ENCODE peak calls at places on chromosomes 3 and 15, in five cellular contexts. D is astrocyte, C is sigmoid colon, K is mucosa of descending colon, M is thyroid gland. Y is an unnamed sample.

GRCh38 chr3:159637895-159638542 is 350.6 kb upstream of the IL12A start:
- DNase-seq in D (peak; percentile 77), C (no peak), K (no peak), M (no peak), Y (no peak)

GRCh38 chr3:169812124-169812843 is 386 bp upstream of the LRRIQ4 start:
- DNase-seq in D (peak; percentile 58), C (peak; percentile 82), K (peak; percentile 67), M (peak; percentile 80), Y (peak; percentile 41)

GRCh38 chr3:123012652-123013051 is 14.9 kb downstream of the SEMA5B start:
- DNase-seq in D (no peak), C (no peak), K (no peak), M (no peak), Y (no peak)

GRCh38 chr3:30293621-30294240 is 312.7 kb upstream of the TGFBR2 start:
- DNase-seq in D (no peak), C (no peak), K (no peak), M (no peak), Y (no peak)

GRCh38 chr3:88807471-88808090 is 299.8 kb upstream of the EPHA3 start:
- DNase-seq in D (peak; percentile 78), C (no peak), K (no peak), M (no peak), Y (no peak)

GRCh38 chr15:39629376-39629775 is 48.5 kb downstream of the THBS1 start:
- DNase-seq in D (peak; percentile 49), C (no peak), K (peak; percentile 74), M (no peak), Y (no peak)

GRCh38 chr3:134077649-134078081 is 47.9 kb upstream of the SLCO2A1 start:
- DNase-seq in D (no peak), C (no peak), K (no peak), M (peak; percentile 70), Y (peak; percentile 1)

GRCh38 chr3:129595544-129596193 is 10.8 kb downstream of the PLXND1 start:
- DNase-seq in D (no peak), C (no peak), K (no peak), M (no peak), Y (no peak)

GRCh38 chr15:90362936-90363212 is 10.8 kb downstream of the ZNF774 start:
- DNase-seq in D (peak; percentile 91), C (peak; percentile 79), K (no peak), M (no peak), Y (no peak)

GRCh38 chr3:139937674-139938279 is 2.8 kb downstream of the CLSTN2 start:
- DNase-seq in D (no peak), C (no peak), K (peak; percentile 45), M (peak; percentile 54), Y (no peak)

GRCh38 chr15:39501366-39501765 is 79.5 kb upstream of the THBS1 start:
- DNase-seq in D (peak; percentile 60), C (no peak), K (no peak), M (no peak), Y (no peak)

GRCh38 chr15:31498756-31499155 is 172.1 kb downstream of the KLF13 start:
- DNase-seq in D (no peak), C (no peak), K (no peak), M (no peak), Y (no peak)

GRCh38 chr3:112004187-112004586 is 5.5 kb downstream of the TAGLN3 start:
- DNase-seq in D (no peak), C (no peak), K (no peak), M (no peak), Y (no peak)

GRCh38 chr3:112003321-112004080 is 4.8 kb downstream of the TAGLN3 start:
- DNase-seq in D (no peak), C (no peak), K (no peak), M (no peak), Y (no peak)

GRCh38 chr3:112007641-112008040 is 8.9 kb downstream of the TAGLN3 start:
- DNase-seq in D (no peak), C (no peak), K (no peak), M (peak; percentile 18), Y (no peak)

GRCh38 chr3:112004664-112005063 is 5.9 kb downstream of the TAGLN3 start:
- DNase-seq in D (no peak), C (no peak), K (no peak), M (no peak), Y (no peak)

GRCh38 chr3:112005091-112005672 is 6.5 kb downstream of the TAGLN3 start:
- DNase-seq in D (peak; percentile 64), C (no peak), K (no peak), M (no peak), Y (no peak)
- H3K9me3 ChIP-seq in D (no peaks in the 10 kb centered on the region), C (no peaks in the 10 kb centered on the region), K (no peaks in the 10 kb centered on the region), M (no peaks in the 10 kb centered on the region), Y (no peaks in the 10 kb centered on the region)

DNA sequence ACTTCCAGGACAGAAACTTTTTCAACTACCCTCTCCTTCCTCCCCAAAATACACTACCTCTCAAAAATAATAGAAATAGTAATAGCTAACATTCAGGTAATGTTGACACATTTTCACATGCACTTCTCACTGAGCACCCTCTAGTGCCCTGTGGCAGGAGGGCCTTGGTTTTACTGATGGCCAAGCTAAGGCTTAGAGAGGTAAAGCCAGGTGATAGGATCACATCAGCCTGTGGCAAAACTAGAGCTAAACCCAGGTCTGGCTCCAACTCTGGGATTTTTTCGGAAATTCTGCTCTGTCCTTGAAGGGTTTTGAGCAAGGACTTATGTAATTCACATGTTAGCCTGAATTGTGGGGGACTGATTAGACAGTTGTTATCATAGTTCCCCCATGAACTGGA is 922 bp upstream of the TAMM41 start:
- DNase-seq in D (no peak), C (no peak), K (no peak), M (no peak), Y (no peak)
- TF ChIP-seq CTCF in D (no peak), C (no peak), K (no peak), M (no peak), Y (no peak)

GRCh38 chr3:66395635-66396034 is 105.2 kb downstream of the LRIG1 start:
- DNase-seq in D (no peak), C (peak; percentile 57), K (no peak), M (no peak), Y (no peak)

GRCh38 chr3:66393486-66394260 is 107.1 kb downstream of the LRIG1 start:
- DNase-seq in D (peak; percentile 75), C (peak; percentile 44), K (no peak), M (no peak), Y (no peak)

GRCh38 chr3:66392966-66393485 is 107.8 kb downstream of the LRIG1 start:
- DNase-seq in D (no peak), C (peak; percentile 48), K (no peak), M (no peak), Y (no peak)

GRCh38 chr3:66396161-66396760 is 104.6 kb downstream of the LRIG1 start:
- DNase-seq in D (no peak), C (peak; percentile 60), K (no peak), M (no peak), Y (no peak)

GRCh38 chr3:66394261-66395249 is 106.3 kb downstream of the LRIG1 start:
- DNase-seq in D (peak; percentile 91), C (peak; percentile 58), K (no peak), M (no peak), Y (no peak)
- H3K4me3 ChIP-seq in D (no peak overlapping the region), C (no peak overlapping the region), K (no peak overlapping the region), M (no peak overlapping the region), Y (no peak overlapping the region)

DNA sequence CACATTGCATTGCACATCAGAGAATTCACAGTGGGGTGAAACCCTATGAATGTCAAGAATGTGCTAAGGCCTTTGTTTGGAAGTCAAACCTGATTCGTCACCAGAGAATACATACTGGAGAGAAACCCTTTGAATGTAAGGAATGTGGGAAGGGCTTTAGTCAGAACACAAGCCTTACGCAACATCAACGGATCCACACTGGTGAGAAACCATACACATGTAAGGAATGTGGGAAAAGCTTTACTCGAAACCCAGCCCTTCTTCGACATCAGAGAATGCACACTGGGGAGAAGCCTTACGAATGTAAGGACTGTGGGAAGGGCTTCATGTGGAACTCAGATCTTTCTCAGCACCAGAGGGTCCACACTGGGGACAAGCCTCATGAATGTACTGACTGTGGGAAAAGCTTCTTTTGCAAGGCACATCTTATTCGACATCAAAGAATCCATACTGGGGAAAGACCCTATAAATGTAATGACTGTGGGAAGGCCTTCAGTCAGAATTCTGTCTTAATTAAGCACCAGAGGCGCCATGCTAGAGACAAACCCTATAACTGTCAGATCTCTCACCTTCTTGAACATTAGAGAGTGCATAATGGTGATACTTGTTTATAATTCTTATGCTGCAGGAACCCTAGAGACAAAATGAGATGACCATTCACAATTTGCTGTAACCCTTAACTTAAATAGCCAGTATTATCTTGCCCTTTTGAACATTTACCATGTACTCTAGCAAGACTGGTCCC is 9.0 kb downstream of the ZNF662 start:
- DNase-seq in D (no peak), C (no peak), K (no peak), M (no peak), Y (no peak)
- H3K9me3 ChIP-seq in D (peaks cover 29% of the 10 kb centered on the region), C (peaks cover 50% of the 10 kb centered on the region), K (peaks cover 69% of the 10 kb centered on the region), M (peaks cover 8% of the 10 kb centered on the region), Y (no peaks in the 10 kb centered on the region)

DNA sequence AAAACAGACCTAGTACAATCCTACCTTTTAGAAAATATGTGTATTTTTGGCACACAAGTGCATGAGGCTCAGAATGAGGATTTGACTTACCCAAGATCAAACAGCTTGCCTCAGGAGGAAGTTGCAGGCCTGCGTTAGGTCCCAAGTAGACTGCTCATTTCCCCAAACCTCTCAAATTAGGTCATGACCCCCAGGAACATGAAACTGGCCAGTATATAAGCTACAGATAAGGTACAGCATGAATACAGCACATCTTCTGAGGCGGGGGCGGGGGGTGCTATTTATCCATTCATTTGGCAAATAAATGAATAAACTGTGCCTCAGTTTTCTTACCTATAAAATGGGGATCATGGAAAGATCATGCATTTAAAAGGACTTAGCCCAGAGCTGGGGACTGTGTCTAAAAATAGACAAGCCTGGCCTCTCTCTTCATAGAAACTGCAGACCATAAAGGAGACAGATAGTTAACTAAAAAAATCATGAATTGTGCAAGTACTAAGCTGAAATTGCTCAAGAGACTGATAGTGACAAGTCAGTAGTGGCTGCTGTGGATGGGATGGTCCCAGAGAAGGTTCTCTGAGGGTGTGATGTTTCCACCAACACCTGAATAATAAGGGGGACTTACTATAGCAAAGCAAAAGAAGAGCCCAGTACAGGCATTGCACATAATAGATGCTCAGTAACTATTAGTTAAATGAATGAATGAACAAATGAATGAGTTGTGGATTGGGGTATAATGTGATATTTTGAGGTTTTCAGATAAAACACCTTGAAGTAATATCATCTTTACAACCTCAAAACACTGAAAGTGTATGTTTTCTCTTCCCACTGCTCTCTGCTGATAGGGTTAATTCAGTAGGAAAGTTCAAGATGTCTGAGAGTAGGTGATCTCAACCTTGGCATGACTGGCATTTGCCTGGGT is 258.5 kb upstream of the PROK2 start:
- DNase-seq in D (no peak), C (no peak), K (peak; percentile 4), M (no peak), Y (no peak)
- TF ChIP-seq CTCF in D (no peak), C (no peak), K (no peak), M (no peak), Y (no peak)